ENCODE peak calls at places on chromosomes 5 and 9, in ten cellular contexts. B is IMR-90, O is HCT116, Q is brain microvascular endothelial cell, A is tibial nerve, K is colonic mucosa, M is heart left ventricle, L is endodermal cell, E is gastrocnemius medialis, Z is AG04450. T is an unnamed sample.

GRCh38 chr9:131478421-131478868 is 24.3 kb upstream of the POMT1 start:
- DNase-seq in B (no peak), O (peak), Q (no peak), A (no peak), K (peak), M (peak), L (peak), E (no peak), Z (no peak), T (peak)

GRCh38 chr5:115720888-115721287 is 95.1 kb upstream of the TMED7 start:
- DNase-seq in B (no peak), O (no peak), Q (no peak), A (no peak), K (no peak), M (no peak), L (no peak), E (no peak), Z (no peak), T (no peak)

GRCh38 chr5:171152382-171152781 is 156.7 kb upstream of the TLX3 start:
- DNase-seq in B (peak), O (peak), Q (peak), A (no peak), K (no peak), M (no peak), L (no peak), E (no peak), Z (no peak), T (no peak)

GRCh38 chr5:57825026-57825683 is 342.5 kb upstream of the ACTBL2 start:
- DNase-seq in B (peak), O (no peak), Q (peak), A (no peak), K (no peak), M (no peak), L (no peak), E (no peak), Z (peak), T (no peak)

GRCh38 chr5:138654281-138654867 is 79.2 kb upstream of the HSPA9 start:
- DNase-seq in B (peak), O (no peak), Q (peak), A (no peak), K (no peak), M (no peak), L (peak), E (no peak), Z (peak), T (peak)

GRCh38 chr9:121830441-121831140 is 179.2 kb downstream of the DAB2IP start:
- DNase-seq in B (no peak), O (no peak), Q (no peak), A (no peak), K (no peak), M (no peak), L (peak), E (no peak), Z (no peak), T (no peak)

GRCh38 chr5:6812800-6813731 is 99.8 kb downstream of the TENT4A start:
- DNase-seq in B (peak), O (no peak), Q (no peak), A (no peak), K (peak), M (peak), L (no peak), E (no peak), Z (no peak), T (no peak)

GRCh38 chr5:167699434-167699833 is 592.0 kb upstream of the WWC1 start:
- DNase-seq in B (peak), O (peak), Q (peak), A (no peak), K (no peak), M (no peak), L (peak), E (no peak), Z (peak), T (no peak)

GRCh38 chr9:117278656-117279055 is 136.2 kb downstream of the ASTN2 start:
- DNase-seq in B (no peak), O (no peak), Q (no peak), A (no peak), K (no peak), M (no peak), L (no peak), E (no peak), Z (no peak), T (no peak)

GRCh38 chr9:30258079-30258478 is 2126.4 kb upstream of the ACO1 start:
- DNase-seq in B (no peak), O (no peak), Q (no peak), A (no peak), K (no peak), M (no peak), L (no peak), E (no peak), Z (no peak), T (no peak)

GRCh38 chr9:131012023-131012334 is 3.0 kb downstream of the LAMC3 start:
- DNase-seq in B (no peak), O (no peak), Q (no peak), A (no peak), K (no peak), M (no peak), L (peak), E (no peak), Z (no peak), T (no peak)

GRCh38 chr9:97711223-97711626 is 14.1 kb upstream of the XPA start:
- DNase-seq in B (no peak), O (no peak), Q (no peak), A (no peak), K (no peak), M (no peak), L (peak), E (no peak), Z (no peak), T (no peak)

GRCh38 chr5:179150011-179150410 is 89.8 kb downstream of the ZNF354C start:
- DNase-seq in B (no peak), O (no peak), Q (no peak), A (no peak), K (no peak), M (no peak), L (no peak), E (no peak), Z (no peak), T (no peak)

GRCh38 chr9:105385372-105385985 is 62.4 kb upstream of the FSD1L start:
- DNase-seq in B (no peak), O (no peak), Q (no peak), A (no peak), K (no peak), M (no peak), L (no peak), E (peak), Z (no peak), T (no peak)

GRCh38 chr5:72470817-72471216 is 36.4 kb downstream of the ZNF366 start:
- DNase-seq in B (peak), O (no peak), Q (peak), A (no peak), K (no peak), M (no peak), L (no peak), E (no peak), Z (no peak), T (no peak)

GRCh38 chr5:95941756-95942155 is 19.9 kb downstream of the ELL2 start:
- DNase-seq in B (no peak), O (no peak), Q (no peak), A (no peak), K (no peak), M (no peak), L (no peak), E (no peak), Z (no peak), T (no peak)

GRCh38 chr9:130352081-130352480 is 86.5 kb downstream of the HMCN2 start:
- DNase-seq in B (no peak), O (no peak), Q (no peak), A (no peak), K (peak), M (no peak), L (no peak), E (no peak), Z (no peak), T (no peak)

GRCh38 chr5:89200899-89201298 is 317.9 kb upstream of the MEF2C start:
- DNase-seq in B (no peak), O (no peak), Q (no peak), A (no peak), K (peak), M (no peak), L (no peak), E (no peak), Z (no peak), T (no peak)

GRCh38 chr9:126676685-126677143 is 63.0 kb downstream of the LMX1B start:
- DNase-seq in B (no peak), O (no peak), Q (no peak), A (no peak), K (no peak), M (no peak), L (peak), E (no peak), Z (no peak), T (no peak)

GRCh38 chr5:4630031-4630430 is 510.1 kb upstream of the ADAMTS16 start:
- DNase-seq in B (no peak), O (no peak), Q (no peak), A (no peak), K (no peak), M (no peak), L (no peak), E (no peak), Z (no peak), T (no peak)

GRCh38 chr5:2303391-2304100 is 420.8 kb upstream of the IRX4 start:
- DNase-seq in B (no peak), O (no peak), Q (no peak), A (no peak), K (no peak), M (no peak), L (no peak), E (no peak), Z (no peak), T (no peak)

GRCh38 chr5:43075319-43076293 is 35.5 kb upstream of the ANXA2R start:
- DNase-seq in B (no peak), O (no peak), Q (peak), A (no peak), K (no peak), M (peak), L (no peak), E (peak), Z (no peak), T (no peak)

GRCh38 chr5:112546946-112547647 is 128.0 kb upstream of the EPB41L4A start:
- DNase-seq in B (no peak), O (no peak), Q (no peak), A (no peak), K (no peak), M (no peak), L (no peak), E (no peak), Z (no peak), T (no peak)

GRCh38 chr9:112569186-112569585 is 82.6 kb downstream of the KIAA1958 start:
- DNase-seq in B (peak), O (no peak), Q (peak), A (no peak), K (no peak), M (no peak), L (no peak), E (no peak), Z (peak), T (no peak)

GRCh38 chr5:68405026-68405684 is 189.6 kb downstream of the PIK3R1 start:
- DNase-seq in B (no peak), O (no peak), Q (no peak), A (no peak), K (peak), M (no peak), L (no peak), E (no peak), Z (no peak), T (no peak)

GRCh38 chr9:93826209-93826608 is 128.9 kb downstream of the BARX1 start:
- DNase-seq in B (no peak), O (no peak), Q (no peak), A (no peak), K (peak), M (no peak), L (peak), E (no peak), Z (no peak), T (no peak)

GRCh38 chr5:51881901-51882300 is 498.7 kb downstream of the ISL1 start:
- DNase-seq in B (no peak), O (no peak), Q (no peak), A (no peak), K (no peak), M (no peak), L (peak), E (no peak), Z (no peak), T (no peak)

GRCh38 chr5:80227979-80228596 is 27.8 kb downstream of the SERINC5 start:
- DNase-seq in B (no peak), O (no peak), Q (no peak), A (no peak), K (no peak), M (no peak), L (no peak), E (no peak), Z (no peak), T (no peak)

GRCh38 chr5:1409386-1410110 is 35.7 kb downstream of the SLC6A3 start:
- DNase-seq in B (peak), O (no peak), Q (peak), A (no peak), K (no peak), M (peak), L (peak), E (no peak), Z (no peak), T (no peak)

GRCh38 chr5:137148128-137148527 is 351.0 kb downstream of the SPOCK1 start:
- DNase-seq in B (no peak), O (no peak), Q (no peak), A (no peak), K (no peak), M (no peak), L (no peak), E (no peak), Z (no peak), T (no peak)

GRCh38 chr5:158203256-158203655 is 344.3 kb upstream of the CLINT1 start:
- DNase-seq in B (no peak), O (no peak), Q (no peak), A (no peak), K (no peak), M (no peak), L (no peak), E (no peak), Z (no peak), T (no peak)

GRCh38 chr5:72355706-72356299 is 35.6 kb downstream of the PTCD2 start:
- DNase-seq in B (peak), O (no peak), Q (peak), A (no peak), K (no peak), M (no peak), L (peak), E (peak), Z (no peak), T (no peak)

GRCh38 chr5:153517105-153517700 is 26.7 kb downstream of the GRIA1 start:
- DNase-seq in B (no peak), O (no peak), Q (no peak), A (no peak), K (no peak), M (no peak), L (peak), E (no peak), Z (no peak), T (no peak)

DNA sequence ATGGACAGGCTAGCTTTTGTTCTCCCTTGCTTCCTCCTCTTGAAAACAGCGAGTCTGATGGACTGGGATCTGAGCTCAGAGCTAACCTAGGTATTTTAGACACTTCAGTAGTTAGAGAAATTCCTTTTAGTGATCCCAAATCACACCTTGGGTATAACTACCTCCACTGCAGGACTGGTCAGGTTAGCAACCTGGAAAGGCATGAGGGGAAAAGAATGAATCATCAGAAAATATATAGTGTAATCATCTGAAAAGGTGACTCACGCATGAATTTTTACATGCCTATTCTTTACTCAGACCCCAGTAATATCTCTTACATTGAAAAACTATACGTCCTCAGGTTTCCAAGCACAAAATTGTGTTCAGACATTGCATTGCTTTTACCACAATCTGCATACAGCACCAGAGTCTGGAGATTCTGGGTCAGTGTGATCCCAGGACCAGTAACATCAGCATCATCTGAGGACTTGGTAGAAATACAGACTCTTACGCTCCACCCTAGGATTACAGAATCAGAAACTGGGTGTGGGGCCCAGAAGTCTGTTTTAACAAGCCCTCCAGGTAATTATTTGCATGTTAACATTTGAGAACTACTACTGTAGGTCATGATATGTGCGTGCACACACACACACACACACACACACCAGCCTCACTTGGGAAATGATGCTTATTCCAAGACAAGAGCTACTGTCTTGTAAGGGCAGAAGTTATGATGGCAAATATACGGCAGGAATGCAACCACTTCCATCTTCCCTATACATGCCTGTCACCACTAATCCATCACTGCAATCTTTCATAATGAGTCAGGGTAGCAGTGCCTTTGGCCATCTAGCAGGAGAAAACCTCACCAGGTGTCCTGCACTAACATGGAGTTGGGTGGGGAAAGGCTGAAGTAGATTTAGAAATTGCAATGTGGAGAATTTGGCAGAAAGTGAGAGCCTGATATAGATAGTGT is 271.6 kb upstream of the MAP3K1 start:
- DNase-seq in B (peak), O (peak), Q (peak), A (no peak), K (no peak), M (no peak), L (no peak), E (no peak), Z (peak), T (no peak)
- H3K27ac ChIP-seq in B (no peak), O (no peak), Q (no peak), A (no peak), K (no peak), M (no peak), L (no peak), E (no peak), Z (no peak), T (no peak)

DNA sequence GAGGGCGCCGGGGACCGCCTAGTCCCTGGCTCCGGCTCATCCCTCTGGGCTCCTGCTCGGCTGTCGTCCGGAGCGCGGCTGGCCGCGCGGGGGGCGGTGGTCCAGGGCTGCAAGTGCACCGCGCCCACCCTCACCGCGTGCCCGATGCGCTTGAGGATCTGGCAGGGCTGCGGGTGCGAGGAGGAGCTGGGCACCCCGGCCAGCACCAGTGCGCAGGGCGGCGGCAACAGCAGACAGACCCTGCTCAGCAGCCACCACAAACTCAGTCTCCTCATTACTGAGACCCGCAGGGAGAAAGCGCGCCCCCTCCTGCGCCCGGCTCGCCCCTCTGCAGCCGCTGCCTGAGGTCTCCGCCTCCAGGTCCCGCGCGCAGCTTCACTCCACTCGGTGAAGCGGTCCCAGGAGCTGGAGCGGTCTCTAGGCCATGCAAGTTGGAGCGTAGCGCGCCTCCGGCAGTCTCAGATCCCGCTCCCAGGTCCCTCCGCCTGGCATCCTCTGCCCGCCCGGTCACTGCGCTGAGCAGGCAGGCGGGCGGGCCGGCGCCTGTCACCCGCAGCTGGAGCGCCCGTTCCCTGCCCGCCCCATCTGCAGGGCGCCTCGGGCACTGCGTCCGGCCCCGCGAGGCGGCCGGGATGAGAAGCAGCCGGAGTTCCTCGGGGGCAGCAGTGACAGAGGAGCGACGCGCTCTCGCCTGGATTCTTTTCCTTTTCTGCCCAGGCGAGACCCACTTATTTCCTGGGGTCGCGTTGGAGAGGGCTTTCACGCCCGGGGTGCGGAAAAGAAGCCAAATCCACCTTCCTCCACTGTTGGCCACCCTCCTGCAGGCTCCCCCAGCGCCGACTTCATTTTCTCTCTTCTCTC is 512 bp downstream of the GRIN3A start:
- DNase-seq in B (no peak), O (no peak), Q (no peak), A (no peak), K (no peak), M (peak), L (peak), E (no peak), Z (no peak), T (peak)
- TF ChIP-seq CTCF in B (no peak), O (no peak), Q (no peak), A (no peak), K (no peak), M (no peak), L (peak), E (no peak), Z (no peak), T (no peak)

DNA sequence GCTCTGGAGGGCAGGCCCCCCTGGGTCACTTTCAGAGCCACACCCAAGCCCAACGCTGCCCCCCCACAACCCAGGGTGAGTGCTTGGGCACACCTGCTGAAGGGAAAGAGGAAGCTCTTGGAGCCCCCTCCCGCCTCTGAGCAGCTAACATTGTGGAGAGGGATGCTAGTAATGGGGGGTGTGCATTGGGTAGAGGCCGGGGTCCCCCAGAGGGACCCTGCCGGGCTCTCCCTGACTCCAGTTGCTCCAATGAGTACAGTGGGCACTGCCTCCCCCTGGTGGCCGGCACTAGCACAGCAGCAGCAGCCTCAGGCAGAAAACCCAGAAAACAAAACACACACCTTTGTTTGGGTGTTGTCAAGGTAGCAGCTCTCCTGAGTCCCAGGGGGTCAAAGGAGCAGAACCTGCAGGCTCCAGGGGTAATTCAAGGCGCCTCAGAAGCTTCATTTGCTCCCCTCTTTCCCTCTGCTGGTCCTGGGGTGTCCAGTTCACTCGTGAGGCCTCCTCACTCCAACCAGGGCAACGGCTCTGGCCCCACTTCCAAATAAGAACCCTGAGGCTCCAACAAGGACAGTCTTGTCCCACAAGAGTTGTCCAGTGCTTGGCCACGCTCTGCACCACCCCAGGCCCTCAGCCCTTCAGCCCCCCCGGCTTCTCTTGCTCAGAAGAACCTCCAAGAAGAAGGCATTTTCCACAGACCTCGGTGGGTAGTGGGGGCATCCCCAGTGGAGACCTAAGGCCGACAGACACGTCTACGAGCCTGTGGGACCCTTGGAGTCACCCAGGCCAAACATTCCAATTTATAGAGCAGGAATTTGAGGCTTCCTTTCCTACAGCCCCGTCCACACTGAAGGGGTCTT is 16.1 kb downstream of the GBGT1 start:
- DNase-seq in B (peak), O (peak), Q (peak), A (peak), K (peak), M (peak), L (peak), E (peak), Z (no peak), T (peak)
- H3K27ac ChIP-seq in B (no peak), O (peak), Q (no peak), A (peak), K (peak), M (peak), L (peak), E (peak), Z (peak), T (peak)

DNA sequence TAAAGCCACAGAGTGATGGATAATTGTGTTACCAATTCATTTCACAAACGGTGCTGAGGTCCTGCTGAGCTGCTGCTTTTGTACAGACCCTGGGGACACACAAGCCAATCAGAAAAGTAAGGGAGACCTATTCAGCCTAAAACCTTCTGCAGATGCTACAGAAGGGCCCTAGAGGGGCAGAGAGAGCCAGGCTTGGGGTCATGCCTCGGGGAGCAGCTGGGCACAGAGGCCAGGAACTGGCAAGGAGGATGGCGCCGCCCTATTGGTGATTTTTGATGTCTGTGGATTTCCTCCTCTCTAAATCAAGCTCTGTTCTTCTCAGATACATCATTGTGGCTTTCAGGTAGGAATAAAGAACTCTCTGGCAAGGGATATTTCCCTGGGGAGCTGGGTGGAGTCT is 181.9 kb downstream of the ZNF462 start:
- DNase-seq in B (no peak), O (no peak), Q (no peak), A (no peak), K (no peak), M (no peak), L (peak), E (no peak), Z (no peak), T (peak)
- TF ChIP-seq CTCF in B (no peak), O (peak), Q (peak), A (no peak), K (no peak), M (no peak), L (peak), E (peak), Z (no peak), T (no peak)

T was measured in left lung.